ENCODE peak calls at places on chromosomes 4 and X, in four cellular contexts. V, K, P and G are unnamed samples. For H3K4me1 and H3K27me3, the result is how much of the 10 kb centered on the place peaks cover.

GRCh38 chrX:68196939-68197791 is 236.1 kb downstream of the OPHN1 start:
- DNase-seq in V (no peak), K (peak), P (peak), G (no peak)

GRCh38 chr4:138919094-138919936 is 96.3 kb upstream of the NOCT start:
- DNase-seq in V (peak), K (peak), P (peak), G (peak)

GRCh38 chr4:159012381-159012780 is 90.5 kb upstream of the RAPGEF2 start:
- DNase-seq in V (no peak), K (peak), P (peak), G (peak)

GRCh38 chr4:128606173-128606572 is 203.3 kb upstream of the JADE1 start:
- DNase-seq in V (peak), K (peak), P (peak), G (peak)

GRCh38 chrX:118038614-118039365 is 77.8 kb downstream of the KLHL13 start:
- DNase-seq in V (no peak), K (peak), P (peak), G (no peak)

GRCh38 chrX:139811942-139812629 is 104.1 kb upstream of the MCF2 start:
- DNase-seq in V (no peak), K (no peak), P (no peak), G (no peak)

GRCh38 chr4:95510145-95510544 is 38.6 kb downstream of the UNC5C start:
- DNase-seq in V (no peak), K (peak), P (peak), G (peak)

GRCh38 chr4:24705016-24705753 is 90.2 kb upstream of the SOD3 start:
- DNase-seq in V (no peak), K (no peak), P (no peak), G (peak)

GRCh38 chr4:964346-965025 is 8.9 kb downstream of the DGKQ start:
- DNase-seq in V (peak), K (no peak), P (no peak), G (no peak)

GRCh38 chr4:126772662-126773061 is 860.1 kb upstream of the INTU start:
- DNase-seq in V (no peak), K (no peak), P (peak), G (no peak)

GRCh38 chr4:47330856-47331255 is 132.6 kb downstream of the COMMD8 start:
- DNase-seq in V (no peak), K (no peak), P (no peak), G (no peak)

GRCh38 chrX:40099046-40099968 is 1.5 kb upstream of the BCOR start:
- DNase-seq in V (peak), K (no peak), P (no peak), G (no peak)

GRCh38 chrX:12370444-12371089 is 232.3 kb downstream of the FRMPD4 start:
- DNase-seq in V (no peak), K (no peak), P (peak), G (no peak)

GRCh38 chrX:40867352-40867751 is 132.0 kb upstream of the MED14 start:
- DNase-seq in V (no peak), K (peak), P (peak), G (peak)

GRCh38 chr4:89039735-89040338 is 17.1 kb downstream of the FAM13A start:
- DNase-seq in V (no peak), K (no peak), P (peak), G (no peak)

GRCh38 chrX:32267796-32268195 is 943.6 kb downstream of the DMD start:
- DNase-seq in V (no peak), K (no peak), P (no peak), G (no peak)

GRCh38 chrX:115142057-115142456 is 47.2 kb upstream of the RBMXL3 start:
- DNase-seq in V (no peak), K (no peak), P (no peak), G (no peak)

GRCh38 chrX:65668362-65669310 is 1.2 kb downstream of the MSN start:
- DNase-seq in V (peak), K (peak), P (peak), G (peak)

GRCh38 chr4:46886711-46887110 is 22.3 kb downstream of the COX7B2 start:
- DNase-seq in V (no peak), K (no peak), P (peak), G (no peak)

GRCh38 chr4:1353186-1354055 is 6.4 kb downstream of the UVSSA start:
- DNase-seq in V (no peak), K (no peak), P (no peak), G (no peak)

GRCh38 chrX:2325076-2325784 is 175.5 kb downstream of the DHRSX start:
- DNase-seq in V (peak), K (peak), P (peak), G (peak)

GRCh38 chrX:2330910-2331309 is 169.9 kb downstream of the DHRSX start:
- DNase-seq in V (no peak), K (no peak), P (no peak), G (no peak)

GRCh38 chrX:2334237-2334636 is 166.5 kb downstream of the DHRSX start:
- DNase-seq in V (no peak), K (no peak), P (no peak), G (no peak)

GRCh38 chrX:2327423-2327822 is 173.4 kb downstream of the DHRSX start:
- DNase-seq in V (no peak), K (no peak), P (no peak), G (no peak)

DNA sequence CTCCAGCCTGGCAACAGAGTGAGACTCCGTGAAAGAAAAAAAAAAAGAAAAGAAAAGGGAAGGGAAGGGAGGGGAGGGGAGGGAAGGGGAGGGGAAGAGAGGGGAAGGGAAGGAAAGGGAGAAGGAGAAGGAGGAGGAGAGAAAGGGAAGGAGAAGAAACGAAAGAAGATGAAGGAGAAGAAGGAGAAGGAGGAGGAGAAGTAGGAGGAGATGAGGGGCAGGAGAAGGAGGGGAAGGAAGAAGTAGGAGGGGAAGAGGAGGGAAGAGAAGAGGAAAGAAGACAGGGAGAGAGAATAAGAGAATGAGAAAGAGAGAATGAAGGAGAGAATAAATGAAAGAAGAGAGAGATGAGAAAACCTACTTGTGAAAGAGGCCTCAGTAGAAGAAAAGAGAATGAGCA is 170.3 kb downstream of the DHRSX start:
- DNase-seq in V (no peak), K (no peak), P (no peak), G (no peak)
- H3K27ac ChIP-seq in V (no peak), K (no peak), P (no peak), G (no peak)

DNA sequence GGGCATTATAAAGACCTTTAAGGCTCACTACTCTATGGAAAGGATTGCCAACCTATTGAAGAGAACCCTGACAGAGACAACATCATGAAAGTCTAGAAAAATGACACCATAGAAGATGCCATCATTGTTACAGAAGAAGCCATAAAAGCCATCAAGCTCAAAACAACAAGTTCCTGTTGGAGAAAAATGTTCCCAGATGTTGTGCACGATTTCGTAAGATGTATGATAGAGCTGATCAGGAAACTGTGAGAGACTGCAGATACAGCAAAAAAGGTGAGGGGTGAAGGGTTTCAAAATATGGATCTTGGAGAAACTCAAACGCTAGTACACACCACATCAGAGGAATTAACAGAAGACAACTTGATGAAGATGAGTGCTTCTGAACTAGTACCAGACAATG is 53.3 kb downstream of the WDFY3 start:
- DNase-seq in V (no peak), K (no peak), P (no peak), G (no peak)
- H3K4me1 ChIP-seq in V (under half), K (under half), P (under half), G (under half)

GRCh38 chr4:173507471-173508385 is 22.3 kb downstream of the HAND2 start:
- DNase-seq in V (no peak), K (no peak), P (no peak), G (no peak)

GRCh38 chr4:173506780-173507211 is 23.2 kb downstream of the HAND2 start:
- DNase-seq in V (no peak), K (no peak), P (no peak), G (no peak)

GRCh38 chr4:173508386-173509002 is 21.5 kb downstream of the HAND2 start:
- DNase-seq in V (no peak), K (no peak), P (no peak), G (no peak)

GRCh38 chr4:173504181-173504503 is 25.9 kb downstream of the HAND2 start:
- DNase-seq in V (no peak), K (no peak), P (no peak), G (no peak)

GRCh38 chr4:173505924-173506779 is 23.9 kb downstream of the HAND2 start:
- DNase-seq in V (no peak), K (no peak), P (peak), G (peak)
- H3K27me3 ChIP-seq in V (under half), K (under half), P (half or more), G (under half)

DNA sequence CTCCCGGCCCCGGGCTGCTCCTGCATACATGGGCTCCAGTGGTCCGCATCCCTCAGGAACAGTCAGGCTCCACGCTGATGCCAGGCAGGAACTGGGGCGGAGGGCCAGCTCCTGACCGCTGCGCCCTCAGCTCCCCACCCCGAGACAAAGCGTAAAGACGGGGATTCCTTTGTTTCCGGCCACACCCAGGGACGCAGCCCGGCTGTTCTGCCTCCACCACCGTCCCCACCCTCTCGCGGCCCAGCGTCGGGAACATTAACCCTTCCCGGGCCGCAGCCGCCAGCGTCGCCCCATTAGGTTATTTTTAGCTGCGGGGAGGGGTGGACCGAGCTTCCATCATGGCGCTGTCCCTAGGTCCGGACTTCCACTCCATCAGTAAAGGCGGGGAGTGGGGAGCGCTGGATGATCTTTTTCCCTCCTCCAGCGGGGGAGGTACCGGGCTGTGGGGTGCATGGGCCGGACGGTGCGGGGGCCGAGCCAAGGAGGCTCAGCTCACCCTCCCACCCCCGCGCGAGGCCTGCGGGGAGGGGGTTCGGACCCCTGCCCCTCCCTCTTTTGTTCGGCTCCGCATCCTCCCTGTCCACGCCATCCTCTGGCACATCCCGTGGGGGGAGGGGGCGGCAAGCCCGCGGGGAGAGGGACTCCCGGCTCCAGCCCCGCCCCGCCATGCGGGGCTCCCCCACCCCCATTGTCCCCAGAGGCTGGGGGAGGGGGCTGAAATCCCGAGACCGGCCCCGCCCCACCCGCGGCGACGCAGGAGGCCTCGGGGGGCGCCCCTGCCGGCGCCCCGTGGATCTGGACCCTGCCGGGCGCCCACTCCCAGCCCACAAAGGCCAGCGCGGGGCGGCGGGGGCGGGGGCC is 5.3 kb downstream of the CRMP1 start:
- DNase-seq in V (no peak), K (no peak), P (no peak), G (no peak)
- H3K27ac ChIP-seq in V (no peak), K (no peak), P (no peak), G (no peak)

GRCh38 chr4:6338951-6339817 is 69.5 kb downstream of the WFS1 start:
- DNase-seq in V (peak), K (no peak), P (no peak), G (no peak)

GRCh38 chr4:6341696-6342095 is 72.0 kb downstream of the WFS1 start:
- DNase-seq in V (no peak), K (no peak), P (no peak), G (no peak)

GRCh38 chr4:6338175-6338950 is 68.7 kb downstream of the WFS1 start:
- DNase-seq in V (no peak), K (no peak), P (no peak), G (no peak)

GRCh38 chr4:6340446-6341015 is 70.9 kb downstream of the WFS1 start:
- DNase-seq in V (no peak), K (no peak), P (no peak), G (no peak)

GRCh38 chr4:6339818-6340445 is 70.3 kb downstream of the WFS1 start:
- DNase-seq in V (peak), K (no peak), P (no peak), G (no peak)
- H3K4me1 ChIP-seq in V (under half), K (under half), P (under half), G (under half)